ENCODE peak calls at places on chromosome 13, in seven cellular contexts. R, Q, X, P, O, V and D are unnamed samples.

GRCh38 chr13:27053902-27054595 is 117.6 kb downstream of the USP12 start:
- DNase-seq in R (no peak), O (no peak), P (peak), V (no peak), X (no peak), Q (no peak), D (no peak)

GRCh38 chr13:74066937-74067336 is 67.3 kb downstream of the KLF12 start:
- DNase-seq in P (no peak), V (no peak), O (no peak), Q (no peak), R (no peak), X (no peak), D (no peak)

GRCh38 chr13:27403252-27403678 is 21.2 kb upstream of the GTF3A start:
- DNase-seq in Q (peak), V (peak), O (no peak), P (peak), X (no peak), R (no peak), D (no peak)

GRCh38 chr13:76316998-76317527 is 569.1 kb downstream of the KCTD12 start:
- DNase-seq in O (no peak), Q (no peak), V (no peak), X (no peak), P (no peak), R (no peak), D (no peak)

GRCh38 chr13:105598551-105598950 is 936.9 kb downstream of the EFNB2 start:
- DNase-seq in R (no peak), X (no peak), O (no peak), P (no peak), Q (no peak), V (no peak), D (no peak)

GRCh38 chr13:24097667-24098066 is 62.9 kb upstream of the SPATA13 start:
- DNase-seq in X (no peak), O (no peak), V (no peak), P (no peak), Q (no peak), R (no peak), D (no peak)

GRCh38 chr13:108407495-108407894 is 138.0 kb downstream of the TNFSF13B start:
- DNase-seq in V (no peak), Q (no peak), R (no peak), O (no peak), P (no peak), X (no peak), D (no peak)

GRCh38 chr13:111177803-111178389 is 62.8 kb downstream of the ARHGEF7 start:
- DNase-seq in Q (no peak), O (no peak), V (no peak), R (no peak), P (no peak), X (no peak), D (no peak)

GRCh38 chr13:111947026-111947810 is 119.7 kb upstream of the SOX1 start:
- DNase-seq in P (no peak), O (no peak), X (peak), Q (no peak), R (no peak), V (no peak), D (no peak)

GRCh38 chr13:102863590-102863989 is 17.8 kb downstream of the ERCC5 start:
- DNase-seq in X (no peak), Q (no peak), R (no peak), P (no peak), V (no peak), O (no peak), D (no peak)

GRCh38 chr13:113559901-113560644 is 24.5 kb upstream of the TFDP1 start:
- DNase-seq in X (peak), O (no peak), V (no peak), Q (no peak), P (no peak), R (no peak), D (no peak)

GRCh38 chr13:106533940-106534843 is 1.3 kb downstream of the EFNB2 start:
- DNase-seq in P (peak), O (peak), V (peak), Q (peak), X (peak), R (peak), D (peak)

GRCh38 chr13:110023729-110024645 is 237.6 kb upstream of the IRS2 start:
- DNase-seq in Q (no peak), V (no peak), X (no peak), O (no peak), P (no peak), R (no peak), D (peak)

GRCh38 chr13:108925070-108925469 is 295.7 kb downstream of the MYO16 start:
- DNase-seq in V (no peak), Q (no peak), P (no peak), R (no peak), O (no peak), X (no peak), D (no peak)

GRCh38 chr13:61146158-61146557 is 269.5 kb downstream of the PCDH20 start:
- DNase-seq in O (no peak), Q (no peak), R (no peak), P (no peak), V (no peak), X (no peak), D (no peak)

GRCh38 chr13:92461831-92462230 is 764.8 kb upstream of the GPC6 start:
- DNase-seq in V (no peak), Q (no peak), O (no peak), R (no peak), X (no peak), P (no peak), D (no peak)

GRCh38 chr13:44758595-44759221 is 182.6 kb upstream of the TSC22D1 start:
- DNase-seq in Q (no peak), V (no peak), X (no peak), O (no peak), P (peak), R (no peak), D (no peak)

GRCh38 chr13:77422724-77423123 is 95.8 kb upstream of the MYCBP2 start:
- DNase-seq in Q (no peak), V (no peak), R (no peak), P (no peak), O (no peak), X (no peak), D (no peak)

GRCh38 chr13:23020246-23020843 is 160.4 kb upstream of the SGCG start:
- DNase-seq in O (peak), X (no peak), V (peak), P (no peak), Q (peak), R (no peak), D (no peak)

GRCh38 chr13:30034448-30034795 is 184.0 kb upstream of the UBL3 start:
- DNase-seq in R (no peak), V (no peak), P (no peak), X (no peak), Q (no peak), O (no peak), D (no peak)

GRCh38 chr13:112738606-112739005 is 48.8 kb downstream of the ATP11A start:
- DNase-seq in X (peak), O (no peak), P (no peak), Q (no peak), V (no peak), R (no peak), D (no peak)

GRCh38 chr13:46369506-46370268 is 17.4 kb downstream of the RUBCNL start:
- DNase-seq in V (no peak), O (no peak), R (no peak), P (peak), X (no peak), Q (no peak), D (no peak)

GRCh38 chr13:90890435-90890834 is 457.1 kb upstream of the MIR17HG start:
- DNase-seq in O (no peak), R (no peak), V (no peak), P (no peak), X (no peak), Q (no peak), D (no peak)

GRCh38 chr13:105346141-105346766 is 1189.2 kb downstream of the EFNB2 start:
- DNase-seq in O (no peak), P (peak), Q (no peak), X (no peak), R (no peak), V (no peak), D (no peak)

GRCh38 chr13:30113983-30114491 is 193.3 kb downstream of the KATNAL1 start:
- DNase-seq in O (no peak), Q (no peak), P (no peak), X (no peak), R (no peak), V (peak), D (no peak)